ENCODE peak calls at places on chromosomes 11 and 22, in eight cellular contexts. G, R, B, O, F, S, H and E are unnamed samples.

GRCh38 chr11:2268911-2269600 is 1.3 kb downstream of the ASCL2 start:
- DNase-seq in G (peak), S (peak), B (peak), R (peak), O (peak), F (peak), H (no peak), E (peak)

GRCh38 chr11:36774603-36775002 is 176.6 kb upstream of the RAG2 start:
- DNase-seq in G (no peak), H (no peak), F (no peak), O (no peak), R (no peak), S (peak), B (no peak), E (no peak)

GRCh38 chr11:26473216-26474194 is 98.6 kb downstream of the MUC15 start:
- DNase-seq in G (no peak), R (no peak), B (no peak), H (no peak), O (no peak), F (no peak), S (no peak), E (no peak)

GRCh38 chr22:29755889-29756288 is 10.9 kb downstream of the ZMAT5 start:
- DNase-seq in F (no peak), R (no peak), G (no peak), S (no peak), H (no peak), B (no peak), O (no peak), E (no peak)

GRCh38 chr22:38881464-38881871 is 9.5 kb upstream of the CBX6 start:
- DNase-seq in O (no peak), G (no peak), R (no peak), H (no peak), B (no peak), S (peak), F (no peak), E (no peak)

GRCh38 chr22:35627267-35628041 is 10.3 kb upstream of the MB start:
- DNase-seq in G (peak), H (peak), B (peak), F (no peak), O (peak), S (peak), R (peak), E (no peak)

GRCh38 chr22:29195964-29196666 is 9.6 kb upstream of the EMID1 start:
- DNase-seq in B (no peak), G (no peak), F (no peak), O (no peak), S (no peak), H (no peak), R (no peak), E (no peak)

GRCh38 chr11:123020968-123021367 is 39.3 kb upstream of the BSX start:
- DNase-seq in H (no peak), F (peak), O (no peak), G (peak), S (peak), B (peak), R (peak), E (no peak)

GRCh38 chr11:786235-787083 is 3.4 kb downstream of the CEND1 start:
- DNase-seq in S (no peak), F (no peak), H (no peak), O (no peak), G (no peak), B (no peak), R (no peak), E (no peak)

GRCh38 chr11:12636871-12637410 is 37.3 kb upstream of the TEAD1 start:
- DNase-seq in H (no peak), S (no peak), O (no peak), G (no peak), F (no peak), R (no peak), B (no peak), E (no peak)

GRCh38 chr11:47869548-47870393 is 21.6 kb upstream of the NUP160 start:
- DNase-seq in G (no peak), O (no peak), F (no peak), S (no peak), R (no peak), B (no peak), H (no peak), E (no peak)

GRCh38 chr11:23404225-23405160 is 544.2 kb upstream of the CCDC179 start:
- DNase-seq in G (no peak), R (no peak), S (no peak), O (no peak), B (no peak), F (no peak), H (no peak), E (no peak)

GRCh38 chr11:1167751-1168231 is 10.0 kb downstream of the MUC5AC start:
- DNase-seq in B (no peak), S (no peak), H (no peak), F (no peak), R (no peak), O (no peak), G (no peak), E (no peak)

GRCh38 chr11:68961245-68961644 is 19.5 kb downstream of the MRGPRD start:
- DNase-seq in R (no peak), B (no peak), O (no peak), S (no peak), G (no peak), H (no peak), F (no peak), E (no peak)

GRCh38 chr22:38110863-38111852 is 674 bp upstream of the BAIAP2L2 start:
- DNase-seq in G (no peak), B (peak), H (no peak), R (no peak), S (peak), F (no peak), O (no peak), E (no peak)

GRCh38 chr11:110376711-110377324 is 52.9 kb upstream of the FDX1 start:
- DNase-seq in O (peak), G (peak), S (peak), F (peak), B (peak), R (peak), H (peak), E (peak)

GRCh38 chr11:124835918-124836317 is 29.3 kb upstream of the ROBO3 start:
- DNase-seq in F (no peak), B (no peak), O (no peak), S (no peak), H (no peak), G (no peak), R (no peak), E (no peak)

GRCh38 chr22:47047321-47048122 is 285.1 kb downstream of the TBC1D22A start:
- DNase-seq in G (no peak), B (no peak), S (no peak), F (no peak), O (no peak), R (no peak), H (no peak), E (peak)

GRCh38 chr11:128488471-128488870 is 98.9 kb downstream of the ETS1 start:
- DNase-seq in O (no peak), B (no peak), S (peak), H (no peak), R (no peak), F (no peak), G (peak), E (no peak)